ENCODE peak calls at places on chromosomes 11 and 22, in five cellular contexts. Y is hepatocyte, A is foreskin keratinocyte, E is GM10248, C is dorsolateral prefrontal cortex. T is an unnamed sample.

GRCh38 chr11:64250875-64251721 is at the start of gene PLCB3:
- DNase-seq in C (no peak), E (peak; percentile 91), Y (peak; percentile 87), A (no peak), T (peak; percentile 56)

GRCh38 chr11:3614742-3615171 is 27.0 kb downstream of the ART5 start:
- DNase-seq in C (no peak), A (peak; percentile 37), Y (no peak), E (peak; percentile 48), T (peak; percentile 78)

GRCh38 chr22:29879738-29880137 is 3.2 kb upstream of the MTMR3 start:
- DNase-seq in Y (no peak), E (no peak), C (no peak), A (no peak), T (no peak)

GRCh38 chr11:129144256-129144655 is 47.9 kb downstream of the ARHGAP32 start:
- DNase-seq in E (no peak), A (no peak), Y (no peak), C (no peak), T (no peak)

GRCh38 chr22:40602231-40602630 is 34.3 kb downstream of the MRTFA start:
- DNase-seq in E (no peak), C (no peak), Y (no peak), A (no peak), T (no peak)

GRCh38 chr22:37165940-37166674 is 16.4 kb upstream of the IL2RB start:
- DNase-seq in C (peak; percentile 33), E (no peak), A (no peak), Y (no peak), T (no peak)

GRCh38 chr22:36340621-36341020 is 47.1 kb downstream of the MYH9 start:
- DNase-seq in E (no peak), A (no peak), C (no peak), Y (no peak), T (no peak)

GRCh38 chr11:47348859-47349258 is 3.6 kb downstream of the MYBPC3 start:
- DNase-seq in A (no peak), Y (no peak), E (no peak), C (no peak), T (no peak)

GRCh38 chr22:39994046-39994565 is 648 bp upstream of the FAM83F start:
- DNase-seq in E (no peak), A (peak; percentile 71), Y (no peak), C (no peak), T (no peak)

GRCh38 chr22:28009272-28009827 is 90.3 kb upstream of the PITPNB start:
- DNase-seq in Y (peak; percentile 91), C (peak; percentile 72), E (peak; percentile 90), A (peak; percentile 21), T (peak; percentile 78)

GRCh38 chr22:42813501-42813900 is 43.6 kb downstream of the ARFGAP3 start:
- DNase-seq in Y (no peak), E (no peak), C (no peak), A (no peak), T (peak; percentile 61)

GRCh38 chr11:46222485-46223251 is 54.8 kb upstream of the CREB3L1 start:
- DNase-seq in C (no peak), E (no peak), Y (no peak), A (no peak), T (peak; percentile 20)
- TF ChIP-seq CTCF in C (no peak), E (no peak), Y (no peak), A (no peak), T (no peak)

GRCh38 chr11:22471405-22471804 is 133.2 kb downstream of the SLC17A6 start:
- DNase-seq in A (no peak), C (no peak), E (no peak), Y (no peak), T (no peak)

GRCh38 chr11:22474621-22475020 is 136.4 kb downstream of the SLC17A6 start:
- DNase-seq in E (no peak), Y (no peak), C (no peak), A (no peak), T (no peak)

GRCh38 chr11:22467741-22468140 is 129.6 kb downstream of the SLC17A6 start:
- DNase-seq in Y (no peak), E (no peak), A (no peak), C (no peak), T (no peak)

GRCh38 chr11:22476589-22476988 is 138.4 kb downstream of the SLC17A6 start:
- DNase-seq in A (no peak), C (no peak), Y (no peak), E (no peak), T (no peak)

DNA sequence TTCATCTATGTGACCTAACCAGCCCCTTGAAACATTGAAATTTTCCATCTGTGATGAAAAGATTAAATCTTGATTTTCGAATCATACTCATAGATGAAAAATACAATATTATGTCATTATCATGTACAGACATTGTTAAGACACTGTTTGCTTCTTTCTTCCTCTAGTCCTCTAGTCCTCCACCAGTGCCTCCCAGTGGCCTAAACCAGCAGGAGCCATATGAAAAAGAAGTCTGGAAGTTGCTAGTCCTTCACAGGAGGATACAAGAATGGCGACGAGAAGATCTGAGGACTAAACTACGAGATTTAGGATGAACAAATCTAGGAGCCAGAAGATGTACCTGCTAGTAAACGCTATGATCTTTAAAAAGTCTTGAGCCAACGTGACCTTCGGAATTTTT is 134.1 kb downstream of the SLC17A6 start:
- DNase-seq in C (no peak), E (no peak), Y (no peak), A (no peak), T (no peak)
- TF ChIP-seq CTCF in C (no peak), E (no peak), Y (no peak), A (peak; percentile 54), T (no peak)

GRCh38 chr22:48335442-48336139 is 1492.1 kb downstream of the BRD1 start:
- DNase-seq in A (no peak), C (no peak), E (no peak), Y (peak; percentile 34), T (no peak)
- TF ChIP-seq CTCF in A (no peak), C (no peak), E (no peak), Y (no peak), T (no peak)

GRCh38 chr11:133215529-133216230 is 316.6 kb downstream of the OPCML start:
- DNase-seq in C (no peak), E (no peak), A (no peak), Y (no peak), T (no peak)

GRCh38 chr11:133214646-133215045 is 317.7 kb downstream of the OPCML start:
- DNase-seq in A (no peak), E (no peak), Y (no peak), C (no peak), T (no peak)

DNA sequence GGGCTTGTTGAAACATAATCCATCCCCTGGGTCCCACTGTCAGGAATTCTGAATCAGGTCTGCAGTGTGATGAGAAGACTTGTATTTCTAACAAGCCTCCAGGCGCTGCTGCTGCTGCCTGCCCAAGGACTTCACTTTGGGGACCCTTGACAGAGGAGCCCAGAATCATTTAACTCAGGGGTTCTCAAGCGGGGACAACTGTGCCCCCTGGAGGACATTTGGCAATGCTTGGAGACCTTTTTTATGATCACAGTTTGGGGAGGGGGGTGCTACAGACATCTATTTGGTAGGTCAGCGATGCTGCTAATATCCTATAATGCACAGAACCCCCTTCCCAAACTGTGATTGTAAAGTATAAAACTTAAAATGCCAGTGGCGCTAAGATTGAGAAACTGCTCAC is 312.8 kb downstream of the OPCML start:
- DNase-seq in C (no peak), Y (no peak), E (no peak), A (no peak), T (no peak)
- TF ChIP-seq CTCF in C (peak; percentile 8), Y (no peak), E (no peak), A (no peak), T (no peak)